ENCODE peak calls at places on chromosomes 2 and 18, in eight cellular contexts. Q is neural crest cell, U is thyroid gland, Z is AG10803, T is lower lobe of right lung, C is foreskin fibroblast, P is kidney, L is stomach. X is an unnamed sample.

GRCh38 chr18:11750581-11751304 is 61.7 kb downstream of the GNAL start:
- DNase-seq in Q (no peak), P (no peak), U (no peak), L (no peak), C (no peak), Z (no peak), T (no peak), X (no peak)

GRCh38 chr2:111216811-111217652 is 96.3 kb downstream of the BCL2L11 start:
- DNase-seq in L (no peak), U (no peak), Z (no peak), P (no peak), C (no peak), Q (no peak), T (no peak), X (no peak)

GRCh38 chr2:218855305-218856167 is 4.1 kb upstream of the WNT6 start:
- DNase-seq in Q (no peak), C (no peak), P (no peak), T (no peak), U (no peak), L (no peak), Z (no peak), X (no peak)

GRCh38 chr2:151918308-151918707 is 90.1 kb upstream of the ARL5A start:
- DNase-seq in P (no peak), L (no peak), Q (no peak), T (no peak), U (no peak), C (no peak), Z (no peak), X (no peak)

GRCh38 chr2:188693111-188693510 is 281.1 kb upstream of the COL3A1 start:
- DNase-seq in Z (no peak), T (peak; percentile 35), P (no peak), C (no peak), L (no peak), U (no peak), Q (no peak), X (peak; percentile 1)

GRCh38 chr2:191200910-191201309 is 44.3 kb upstream of the MYO1B start:
- DNase-seq in C (no peak), T (no peak), Z (no peak), P (no peak), Q (no peak), U (no peak), L (no peak), X (no peak)

GRCh38 chr2:69694894-69695849 is 46.8 kb upstream of the ANXA4 start:
- DNase-seq in C (peak; percentile 24), L (no peak), Z (peak; percentile 75), U (peak; percentile 40), T (no peak), Q (no peak), P (no peak), X (no peak)

GRCh38 chr2:55595536-55595935 is 21.9 kb downstream of the PPP4R3B start:
- DNase-seq in T (no peak), C (no peak), P (no peak), Q (no peak), L (no peak), U (no peak), Z (no peak), X (no peak)

GRCh38 chr2:9708683-9709538 is 78.1 kb upstream of the YWHAQ start:
- DNase-seq in T (no peak), Z (no peak), P (no peak), Q (no peak), C (no peak), U (no peak), L (no peak), X (peak; percentile 37)

GRCh38 chr18:47397671-47398319 is 146.3 kb upstream of the SKOR2 start:
- DNase-seq in C (no peak), Z (no peak), L (no peak), U (no peak), P (no peak), Q (peak; percentile 6), T (no peak), X (peak; percentile 49)

GRCh38 chr18:34880403-34880802 is 160.8 kb upstream of the MAPRE2 start:
- DNase-seq in U (peak; percentile 36), C (no peak), P (no peak), L (no peak), T (no peak), Q (no peak), Z (no peak), X (no peak)

GRCh38 chr2:201854221-201854801 is 48.0 kb downstream of the CDK15 start:
- DNase-seq in Z (peak; percentile 98), P (no peak), Q (no peak), L (no peak), T (no peak), C (peak; percentile 95), U (no peak), X (no peak)

GRCh38 chr2:84459028-84459943 is at the start of gene SUCLG1:
- DNase-seq in Z (peak; percentile 79), Q (peak; percentile 79), P (peak; percentile 94), U (peak; percentile 84), C (peak; percentile 77), T (peak; percentile 92), L (peak; percentile 84), X (peak; percentile 91)

GRCh38 chr2:154402138-154402714 is 296.3 kb upstream of the KCNJ3 start:
- DNase-seq in Q (no peak), C (no peak), P (no peak), L (no peak), Z (peak; percentile 35), T (no peak), U (no peak), X (no peak)

GRCh38 chr2:188314314-188315054 is 22.8 kb downstream of the GULP1 start:
- DNase-seq in Q (no peak), U (no peak), Z (no peak), P (no peak), L (no peak), C (no peak), T (no peak), X (no peak)

GRCh38 chr2:241956521-241957110 is 87.1 kb downstream of the RTP5 start:
- DNase-seq in P (no peak), T (no peak), U (no peak), C (no peak), L (no peak), Z (no peak), Q (no peak), X (no peak)

GRCh38 chr18:40159141-40160017 is 1795.7 kb upstream of the PIK3C3 start:
- DNase-seq in U (no peak), Z (peak; percentile 21), C (peak; percentile 24), Q (no peak), L (no peak), P (no peak), T (no peak), X (no peak)
- TF ChIP-seq CTCF in U (peak; percentile 54), Z (peak; percentile 60), C (peak; percentile 63), Q (peak; percentile 84), L (peak; percentile 34), P (peak; percentile 19), T (peak; percentile 31), X (no peak)

GRCh38 chr2:144465723-144466122 is 54.2 kb downstream of the ZEB2 start:
- DNase-seq in L (no peak), C (no peak), P (no peak), Q (no peak), Z (no peak), T (no peak), U (no peak), X (no peak)
- TF ChIP-seq CTCF in L (no peak), C (no peak), P (no peak), Q (no peak), Z (no peak), T (no peak), U (no peak), X (no peak)

GRCh38 chr18:8030201-8030600 is 463.1 kb downstream of the PTPRM start:
- DNase-seq in C (no peak), Q (no peak), P (no peak), T (no peak), U (no peak), Z (no peak), L (no peak), X (no peak)

GRCh38 chr18:8029731-8030130 is 462.6 kb downstream of the PTPRM start:
- DNase-seq in Z (no peak), C (no peak), U (no peak), Q (no peak), P (no peak), L (no peak), T (no peak), X (no peak)

GRCh38 chr18:8037296-8037695 is 470.2 kb downstream of the PTPRM start:
- DNase-seq in U (no peak), T (no peak), L (no peak), Q (no peak), P (no peak), C (no peak), Z (no peak), X (no peak)

GRCh38 chr18:8031496-8031895 is 464.4 kb downstream of the PTPRM start:
- DNase-seq in U (no peak), T (no peak), Z (no peak), L (no peak), P (no peak), Q (no peak), C (no peak), X (no peak)

GRCh38 chr18:8034674-8035073 is 467.6 kb downstream of the PTPRM start:
- DNase-seq in L (no peak), T (no peak), Q (no peak), Z (no peak), P (no peak), C (no peak), U (no peak), X (no peak)
- TF ChIP-seq CTCF in L (no peak), T (no peak), Q (no peak), Z (no peak), P (no peak), C (no peak), U (no peak), X (no peak)

GRCh38 chr18:66749030-66749429 is 145.1 kb upstream of the CDH19 start:
- DNase-seq in Q (no peak), Z (no peak), U (no peak), L (no peak), P (no peak), T (no peak), C (no peak), X (no peak)
- TF ChIP-seq CTCF in Q (peak; percentile 27), Z (no peak), U (peak; percentile 34), L (no peak), P (no peak), T (peak; percentile 29), C (no peak), X (no peak)

DNA sequence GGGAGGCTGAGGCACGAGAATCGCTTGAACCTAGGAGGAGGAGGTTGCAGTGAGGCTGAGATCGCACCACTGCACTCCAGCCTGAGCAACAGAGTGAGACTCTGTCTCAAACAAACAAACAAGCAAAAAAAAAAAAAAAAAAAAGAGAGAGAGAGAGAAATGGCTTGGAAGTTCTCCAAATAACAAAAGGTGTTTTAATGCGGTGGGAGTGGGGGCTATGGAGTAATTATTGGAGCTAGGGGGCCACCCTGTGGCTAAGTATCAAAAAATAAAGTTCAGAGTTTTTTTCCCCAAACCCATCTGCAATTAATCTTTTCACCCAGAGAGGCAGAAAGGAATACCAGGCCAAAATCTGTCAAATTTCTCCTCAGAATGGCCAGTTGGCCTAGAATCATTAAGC is 23.0 kb upstream of the CEP68 start:
- DNase-seq in P (no peak), Q (no peak), L (no peak), Z (no peak), T (no peak), U (no peak), C (no peak), X (peak; percentile 25)
- TF ChIP-seq CTCF in P (no peak), Q (peak; percentile 19), L (no peak), Z (peak; percentile 17), T (no peak), U (no peak), C (peak; percentile 3), X (peak; percentile 13)